ENCODE peak calls at places on chromosome 11, in ten cellular contexts. One of them, this sample, is unnamed. For H3K9me3, the result is how much of the 10 kb centered on the place peaks cover.

GRCh38 chr11:84316866-84317560 is 1030.8 kb upstream of the CCDC90B start:
- DNase-seq in CD8-positive, alpha-beta T cell: no peak
- DNase-seq in HCT116: no peak
- DNase-seq in stomach: no peak
- DNase-seq in upper lobe of right lung: no peak
- DNase-seq in lung: no peak
- DNase-seq in tibial artery: no peak
- DNase-seq in Panc1: no peak
- DNase-seq in right lobe of liver: no peak
- DNase-seq in body of pancreas: peak
- DNase-seq in this sample: no peak

GRCh38 chr11:117807482-117808272 is 10.7 kb upstream of the DSCAML1 start:
- DNase-seq in CD8-positive, alpha-beta T cell: peak
- DNase-seq in HCT116: peak
- DNase-seq in stomach: peak
- DNase-seq in upper lobe of right lung: peak
- DNase-seq in lung: peak
- DNase-seq in tibial artery: no peak
- DNase-seq in Panc1: no peak
- DNase-seq in right lobe of liver: peak
- DNase-seq in body of pancreas: peak
- DNase-seq in this sample: peak

GRCh38 chr11:74092425-74092824 is 78.4 kb downstream of the C2CD3 start:
- DNase-seq in CD8-positive, alpha-beta T cell: no peak
- DNase-seq in HCT116: no peak
- DNase-seq in stomach: no peak
- DNase-seq in upper lobe of right lung: no peak
- DNase-seq in lung: no peak
- DNase-seq in tibial artery: no peak
- DNase-seq in Panc1: no peak
- DNase-seq in right lobe of liver: no peak
- DNase-seq in body of pancreas: no peak
- DNase-seq in this sample: no peak

GRCh38 chr11:63961608-63962412 is 12.6 kb upstream of the COX8A start:
- DNase-seq in CD8-positive, alpha-beta T cell: no peak
- DNase-seq in HCT116: no peak
- DNase-seq in stomach: peak
- DNase-seq in upper lobe of right lung: no peak
- DNase-seq in lung: peak
- DNase-seq in tibial artery: no peak
- DNase-seq in Panc1: no peak
- DNase-seq in right lobe of liver: no peak
- DNase-seq in body of pancreas: peak
- DNase-seq in this sample: no peak

GRCh38 chr11:119375629-119376196 is 5.8 kb downstream of the USP2 start:
- DNase-seq in CD8-positive, alpha-beta T cell: no peak
- DNase-seq in HCT116: no peak
- DNase-seq in stomach: no peak
- DNase-seq in upper lobe of right lung: peak
- DNase-seq in lung: no peak
- DNase-seq in tibial artery: peak
- DNase-seq in Panc1: no peak
- DNase-seq in right lobe of liver: peak
- DNase-seq in body of pancreas: peak
- DNase-seq in this sample: no peak

GRCh38 chr11:9057032-9057431 is 34.4 kb downstream of the SCUBE2 start:
- DNase-seq in CD8-positive, alpha-beta T cell: no peak
- DNase-seq in HCT116: no peak
- DNase-seq in stomach: no peak
- DNase-seq in upper lobe of right lung: no peak
- DNase-seq in lung: no peak
- DNase-seq in tibial artery: no peak
- DNase-seq in Panc1: no peak
- DNase-seq in right lobe of liver: no peak
- DNase-seq in body of pancreas: no peak
- DNase-seq in this sample: no peak

GRCh38 chr11:130070829-130071205 is 1.1 kb downstream of the APLP2 start:
- DNase-seq in CD8-positive, alpha-beta T cell: no peak
- DNase-seq in HCT116: no peak
- DNase-seq in stomach: no peak
- DNase-seq in upper lobe of right lung: peak
- DNase-seq in lung: peak
- DNase-seq in tibial artery: no peak
- DNase-seq in Panc1: no peak
- DNase-seq in right lobe of liver: peak
- DNase-seq in body of pancreas: peak
- DNase-seq in this sample: no peak

GRCh38 chr11:100761806-100762205 is 74.7 kb downstream of the ARHGAP42 start:
- DNase-seq in CD8-positive, alpha-beta T cell: no peak
- DNase-seq in HCT116: no peak
- DNase-seq in stomach: no peak
- DNase-seq in upper lobe of right lung: no peak
- DNase-seq in lung: no peak
- DNase-seq in tibial artery: no peak
- DNase-seq in Panc1: no peak
- DNase-seq in right lobe of liver: no peak
- DNase-seq in body of pancreas: no peak
- DNase-seq in this sample: no peak

GRCh38 chr11:995752-996420 is 40.6 kb downstream of the MUC6 start:
- DNase-seq in CD8-positive, alpha-beta T cell: no peak
- DNase-seq in HCT116: no peak
- DNase-seq in stomach: no peak
- DNase-seq in upper lobe of right lung: no peak
- DNase-seq in lung: no peak
- DNase-seq in tibial artery: no peak
- DNase-seq in Panc1: no peak
- DNase-seq in right lobe of liver: no peak
- DNase-seq in body of pancreas: peak
- DNase-seq in this sample: no peak

GRCh38 chr11:86558219-86558618 is 114.2 kb downstream of the ME3 start:
- DNase-seq in CD8-positive, alpha-beta T cell: no peak
- DNase-seq in HCT116: no peak
- DNase-seq in stomach: no peak
- DNase-seq in upper lobe of right lung: no peak
- DNase-seq in lung: no peak
- DNase-seq in tibial artery: no peak
- DNase-seq in Panc1: no peak
- DNase-seq in right lobe of liver: no peak
- DNase-seq in body of pancreas: no peak
- DNase-seq in this sample: no peak

GRCh38 chr11:85889676-85890579 is 34.7 kb downstream of the CCDC83 start:
- DNase-seq in CD8-positive, alpha-beta T cell: no peak
- DNase-seq in HCT116: peak
- DNase-seq in stomach: no peak
- DNase-seq in upper lobe of right lung: no peak
- DNase-seq in lung: no peak
- DNase-seq in tibial artery: no peak
- DNase-seq in Panc1: no peak
- DNase-seq in right lobe of liver: no peak
- DNase-seq in body of pancreas: no peak
- DNase-seq in this sample: no peak

GRCh38 chr11:12126352-12127019 is 16.1 kb downstream of the MICAL2 start:
- DNase-seq in CD8-positive, alpha-beta T cell: no peak
- DNase-seq in HCT116: no peak
- DNase-seq in stomach: no peak
- DNase-seq in upper lobe of right lung: peak
- DNase-seq in lung: peak
- DNase-seq in tibial artery: no peak
- DNase-seq in Panc1: no peak
- DNase-seq in right lobe of liver: no peak
- DNase-seq in body of pancreas: no peak
- DNase-seq in this sample: no peak

GRCh38 chr11:76667271-76667818 is 3.2 kb downstream of the LRRC32 start:
- DNase-seq in CD8-positive, alpha-beta T cell: no peak
- DNase-seq in HCT116: no peak
- DNase-seq in stomach: no peak
- DNase-seq in upper lobe of right lung: peak
- DNase-seq in lung: no peak
- DNase-seq in tibial artery: peak
- DNase-seq in Panc1: no peak
- DNase-seq in right lobe of liver: no peak
- DNase-seq in body of pancreas: no peak
- DNase-seq in this sample: no peak

GRCh38 chr11:76666830-76667229 is 3.7 kb downstream of the LRRC32 start:
- DNase-seq in CD8-positive, alpha-beta T cell: no peak
- DNase-seq in HCT116: no peak
- DNase-seq in stomach: no peak
- DNase-seq in upper lobe of right lung: peak
- DNase-seq in lung: no peak
- DNase-seq in tibial artery: peak
- DNase-seq in Panc1: no peak
- DNase-seq in right lobe of liver: no peak
- DNase-seq in body of pancreas: no peak
- DNase-seq in this sample: no peak

GRCh38 chr11:76666408-76666807 is 4.1 kb downstream of the LRRC32 start:
- DNase-seq in CD8-positive, alpha-beta T cell: no peak
- DNase-seq in HCT116: no peak
- DNase-seq in stomach: no peak
- DNase-seq in upper lobe of right lung: peak
- DNase-seq in lung: no peak
- DNase-seq in tibial artery: peak
- DNase-seq in Panc1: no peak
- DNase-seq in right lobe of liver: no peak
- DNase-seq in body of pancreas: no peak
- DNase-seq in this sample: no peak

GRCh38 chr11:76668362-76669155 is 2.0 kb downstream of the LRRC32 start:
- DNase-seq in CD8-positive, alpha-beta T cell: no peak
- DNase-seq in HCT116: no peak
- DNase-seq in stomach: no peak
- DNase-seq in upper lobe of right lung: peak
- DNase-seq in lung: no peak
- DNase-seq in tibial artery: peak
- DNase-seq in Panc1: no peak
- DNase-seq in right lobe of liver: no peak
- DNase-seq in body of pancreas: no peak
- DNase-seq in this sample: no peak

GRCh38 chr11:76667856-76668255 is 2.7 kb downstream of the LRRC32 start:
- DNase-seq in CD8-positive, alpha-beta T cell: no peak
- DNase-seq in HCT116: no peak
- DNase-seq in stomach: no peak
- DNase-seq in upper lobe of right lung: peak
- DNase-seq in lung: no peak
- DNase-seq in tibial artery: peak
- DNase-seq in Panc1: no peak
- DNase-seq in right lobe of liver: no peak
- DNase-seq in body of pancreas: no peak
- DNase-seq in this sample: no peak
- H3K4me3 ChIP-seq in CD8-positive, alpha-beta T cell: no peak
- H3K4me3 ChIP-seq in HCT116: no peak
- H3K4me3 ChIP-seq in stomach: peak
- H3K4me3 ChIP-seq in upper lobe of right lung: peak
- H3K4me3 ChIP-seq in lung: peak
- H3K4me3 ChIP-seq in tibial artery: peak
- H3K4me3 ChIP-seq in Panc1: no peak
- H3K4me3 ChIP-seq in right lobe of liver: peak
- H3K4me3 ChIP-seq in body of pancreas: no peak
- H3K4me3 ChIP-seq in this sample: no peak

GRCh38 chr11:110928373-110928772 is 216.1 kb upstream of the ARHGAP20 start:
- DNase-seq in CD8-positive, alpha-beta T cell: no peak
- DNase-seq in HCT116: no peak
- DNase-seq in stomach: no peak
- DNase-seq in upper lobe of right lung: no peak
- DNase-seq in lung: no peak
- DNase-seq in tibial artery: no peak
- DNase-seq in Panc1: no peak
- DNase-seq in right lobe of liver: no peak
- DNase-seq in body of pancreas: no peak
- DNase-seq in this sample: no peak
- TF ChIP-seq CTCF in CD8-positive, alpha-beta T cell: no peak
- TF ChIP-seq CTCF in HCT116: no peak
- TF ChIP-seq CTCF in stomach: no peak
- TF ChIP-seq CTCF in upper lobe of right lung: no peak
- TF ChIP-seq CTCF in lung: no peak
- TF ChIP-seq CTCF in tibial artery: no peak
- TF ChIP-seq CTCF in Panc1: no peak
- TF ChIP-seq CTCF in right lobe of liver: no peak
- TF ChIP-seq CTCF in body of pancreas: no peak
- TF ChIP-seq CTCF in this sample: no peak

GRCh38 chr11:111833524-111833923 is 37.9 kb downstream of the ALG9 start:
- DNase-seq in CD8-positive, alpha-beta T cell: no peak
- DNase-seq in HCT116: no peak
- DNase-seq in stomach: no peak
- DNase-seq in upper lobe of right lung: no peak
- DNase-seq in lung: no peak
- DNase-seq in tibial artery: no peak
- DNase-seq in Panc1: no peak
- DNase-seq in right lobe of liver: no peak
- DNase-seq in body of pancreas: no peak
- DNase-seq in this sample: no peak
- H3K9me3 ChIP-seq in CD8-positive, alpha-beta T cell: under half
- H3K9me3 ChIP-seq in HCT116: under half
- H3K9me3 ChIP-seq in stomach: under half
- H3K9me3 ChIP-seq in upper lobe of right lung: under half
- H3K9me3 ChIP-seq in lung: under half
- H3K9me3 ChIP-seq in tibial artery: under half
- H3K9me3 ChIP-seq in Panc1: under half
- H3K9me3 ChIP-seq in right lobe of liver: under half
- H3K9me3 ChIP-seq in body of pancreas: under half
- H3K9me3 ChIP-seq in this sample: under half

DNA sequence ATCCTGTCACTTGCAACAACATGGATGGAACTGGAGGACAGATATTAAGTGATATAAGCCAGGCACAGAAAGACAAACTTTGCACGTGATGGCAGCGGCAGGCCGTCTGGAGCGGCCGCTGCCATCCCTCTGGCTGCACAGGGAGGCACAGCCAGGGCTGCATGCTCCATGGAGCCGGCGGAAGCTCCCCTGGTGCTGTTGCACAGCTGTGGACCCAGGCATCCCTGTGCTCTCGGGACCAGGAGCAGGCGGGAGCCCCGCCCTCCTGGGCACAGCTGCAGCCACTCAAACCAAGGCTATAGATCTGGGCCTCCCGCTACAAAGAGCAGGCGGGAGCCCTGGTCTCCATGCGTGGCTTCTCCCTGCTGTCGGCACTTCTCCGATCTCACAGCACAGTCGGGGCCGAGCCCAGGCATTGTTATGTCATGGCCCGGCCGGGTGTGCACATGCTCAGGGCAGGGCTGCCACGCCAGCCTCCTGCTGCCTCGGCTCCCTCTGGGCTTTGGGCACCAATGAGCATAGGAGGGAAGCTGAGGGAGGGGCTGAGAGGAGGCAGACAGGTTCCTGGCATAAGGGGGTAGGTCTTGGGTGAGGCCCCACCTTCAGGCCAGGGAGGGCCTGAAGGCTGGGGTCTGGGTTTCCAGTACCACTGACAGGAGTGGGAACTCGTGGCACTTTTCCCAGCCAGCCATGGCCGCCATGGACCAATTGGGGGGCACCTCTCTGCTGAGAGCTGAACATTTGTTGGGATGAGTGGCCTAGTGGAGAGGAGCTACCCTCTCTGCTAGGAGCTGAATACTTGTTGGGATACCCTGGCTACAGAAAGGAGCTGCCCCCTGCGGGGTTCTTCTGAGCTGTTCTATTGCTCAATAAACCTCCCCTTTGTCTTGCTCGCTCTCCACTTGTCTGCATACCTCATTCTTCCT is 16.7 kb downstream of the RRP8 start:
- DNase-seq in CD8-positive, alpha-beta T cell: no peak
- DNase-seq in HCT116: no peak
- DNase-seq in stomach: no peak
- DNase-seq in upper lobe of right lung: no peak
- DNase-seq in lung: peak
- DNase-seq in tibial artery: no peak
- DNase-seq in Panc1: no peak
- DNase-seq in right lobe of liver: no peak
- DNase-seq in body of pancreas: no peak
- DNase-seq in this sample: no peak
- H3K4me3 ChIP-seq in CD8-positive, alpha-beta T cell: no peak
- H3K4me3 ChIP-seq in HCT116: no peak
- H3K4me3 ChIP-seq in stomach: peak
- H3K4me3 ChIP-seq in upper lobe of right lung: no peak
- H3K4me3 ChIP-seq in lung: no peak
- H3K4me3 ChIP-seq in tibial artery: no peak
- H3K4me3 ChIP-seq in Panc1: no peak
- H3K4me3 ChIP-seq in right lobe of liver: no peak
- H3K4me3 ChIP-seq in body of pancreas: no peak
- H3K4me3 ChIP-seq in this sample: no peak

This sample was measured in AG04450.